ENCODE peak calls at places on chromosomes 11 and 22, in five cellular contexts. K, C, O, T and M are unnamed samples.
A peak's percentile ranks its signal among the peaks of the same experiment; 100 is the strongest.

GRCh38 chr11:5224538-5225479 is 2.1 kb downstream of the HBB start:
- DNase-seq in K (no peak), C (no peak), O (peak; percentile 39), T (no peak), M (no peak)

GRCh38 chr11:72623052-72623451 is 51.2 kb downstream of the PDE2A start:
- DNase-seq in K (no peak), C (no peak), O (no peak), T (no peak), M (no peak)

GRCh38 chr11:72331761-72332160 is 87.8 kb upstream of the PHOX2A start:
- DNase-seq in K (no peak), C (no peak), O (no peak), T (no peak), M (no peak)

GRCh38 chr11:132670921-132671675 is 861.2 kb downstream of the OPCML start:
- DNase-seq in K (no peak), C (no peak), O (no peak), T (no peak), M (no peak)

GRCh38 chr11:75246006-75246672 is 5.6 kb downstream of the TPBGL start:
- DNase-seq in K (peak; percentile 4), C (no peak), O (no peak), T (no peak), M (no peak)

GRCh38 chr11:122405788-122406341 is 249.7 kb upstream of the UBASH3B start:
- DNase-seq in K (no peak), C (no peak), O (no peak), T (no peak), M (no peak)

GRCh38 chr11:12864316-12865156 is 144.6 kb upstream of the RASSF10 start:
- DNase-seq in K (peak; percentile 47), C (no peak), O (no peak), T (no peak), M (no peak)

GRCh38 chr11:69044111-69045013 is 4.4 kb upstream of the TPCN2 start:
- DNase-seq in K (peak; percentile 77), C (peak; percentile 68), O (no peak), T (no peak), M (peak; percentile 31)

GRCh38 chr11:20158597-20159257 is 1.5 kb downstream of the DBX1 start:
- DNase-seq in K (peak; percentile 33), C (peak; percentile 6), O (peak; percentile 45), T (no peak), M (peak; percentile 62)

GRCh38 chr11:100753144-100753543 is 66.1 kb downstream of the ARHGAP42 start:
- DNase-seq in K (no peak), C (no peak), O (no peak), T (no peak), M (no peak)

GRCh38 chr11:9851366-9851765 is 187.5 kb downstream of the SWAP70 start:
- DNase-seq in K (no peak), C (no peak), O (no peak), T (no peak), M (no peak)

GRCh38 chr11:31702966-31703365 is 108.2 kb downstream of the PAX6 start:
- DNase-seq in K (no peak), C (peak; percentile 16), O (no peak), T (no peak), M (no peak)

GRCh38 chr11:66362481-66363147 is 8.9 kb downstream of the SLC29A2 start:
- DNase-seq in K (no peak), C (no peak), O (no peak), T (no peak), M (no peak)

DNA sequence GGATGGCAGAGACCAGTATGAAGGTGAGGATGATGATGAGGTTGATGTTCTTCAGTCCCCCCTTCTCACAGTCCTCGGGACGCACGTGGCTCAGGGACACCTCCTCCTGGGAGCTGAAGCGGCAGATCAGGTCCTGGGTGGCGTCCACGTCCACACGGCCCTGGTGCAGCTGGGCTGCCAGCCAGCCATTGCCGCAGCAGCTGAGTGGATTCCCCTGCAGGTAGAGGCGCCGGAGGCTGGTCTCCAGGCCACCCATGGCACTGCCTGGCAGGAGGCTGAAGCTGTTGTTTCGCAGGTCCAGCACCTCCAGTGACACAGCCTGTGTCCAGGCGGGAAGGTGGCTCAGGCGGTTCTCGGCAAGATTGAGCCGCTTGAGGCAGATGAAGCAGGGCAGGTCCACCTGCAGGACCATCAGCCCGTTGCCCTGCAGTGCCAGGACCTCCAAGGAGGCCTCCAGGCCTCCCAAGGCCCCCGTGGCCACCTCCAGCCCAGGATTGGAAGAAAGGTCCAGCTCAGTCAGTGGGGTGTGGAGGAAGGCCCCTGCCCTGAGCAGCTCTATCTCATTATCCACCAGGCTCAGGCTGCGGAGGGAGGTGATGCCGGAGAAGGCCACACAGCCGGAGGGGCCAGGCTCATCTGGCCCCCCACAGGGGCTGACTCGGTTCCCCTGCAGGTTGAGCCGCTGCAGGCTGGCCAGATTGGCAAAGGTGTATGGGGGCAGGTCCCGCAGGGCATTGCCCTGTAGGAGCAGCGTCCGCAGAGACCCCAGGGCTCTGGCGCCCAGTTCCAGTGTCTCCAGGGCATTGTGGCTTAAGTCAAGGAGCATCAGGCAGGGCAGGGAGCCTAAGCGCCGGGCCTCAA is 10.6 kb downstream of the LRRC32 start:
- DNase-seq in K (no peak), C (no peak), O (no peak), T (no peak), M (no peak)
- TF ChIP-seq FOXM1 in K (no peak), C (no peak), O (no peak), T (no peak), M (no peak)

GRCh38 chr11:108522318-108522717 is 24.1 kb upstream of the POGLUT3 start:
- DNase-seq in K (no peak), C (no peak), O (no peak), T (no peak), M (no peak)

GRCh38 chr11:108525161-108525560 is 27.0 kb upstream of the POGLUT3 start:
- DNase-seq in K (no peak), C (no peak), O (no peak), T (no peak), M (no peak)

GRCh38 chr11:108527382-108527781 is 29.2 kb upstream of the POGLUT3 start:
- DNase-seq in K (no peak), C (no peak), O (no peak), T (no peak), M (no peak)

GRCh38 chr11:108518581-108518980 is 20.4 kb upstream of the POGLUT3 start:
- DNase-seq in K (no peak), C (no peak), O (no peak), T (no peak), M (no peak)

DNA sequence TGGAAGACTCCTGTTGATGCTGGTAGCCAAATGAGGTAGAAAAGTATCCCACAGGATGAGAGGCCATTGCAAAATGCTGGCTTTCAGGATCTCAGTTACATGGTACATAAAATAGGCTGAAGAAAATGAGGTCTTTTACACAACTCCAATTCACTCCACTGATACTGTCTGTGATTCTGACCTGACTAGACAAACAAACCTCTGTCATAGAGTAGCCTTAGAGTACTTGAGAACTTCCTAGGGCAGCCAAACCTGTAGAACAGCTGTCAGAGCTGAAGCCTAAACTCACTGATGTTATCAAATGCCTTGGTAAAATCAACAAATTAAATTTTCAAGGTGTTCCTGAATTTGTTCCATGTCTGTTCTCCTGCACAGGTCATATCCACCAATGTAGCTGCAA is 26.2 kb upstream of the POGLUT3 start:
- DNase-seq in K (no peak), C (no peak), O (no peak), T (no peak), M (no peak)
- TF ChIP-seq FOXM1 in K (no peak), C (no peak), O (no peak), T (no peak), M (no peak)

DNA sequence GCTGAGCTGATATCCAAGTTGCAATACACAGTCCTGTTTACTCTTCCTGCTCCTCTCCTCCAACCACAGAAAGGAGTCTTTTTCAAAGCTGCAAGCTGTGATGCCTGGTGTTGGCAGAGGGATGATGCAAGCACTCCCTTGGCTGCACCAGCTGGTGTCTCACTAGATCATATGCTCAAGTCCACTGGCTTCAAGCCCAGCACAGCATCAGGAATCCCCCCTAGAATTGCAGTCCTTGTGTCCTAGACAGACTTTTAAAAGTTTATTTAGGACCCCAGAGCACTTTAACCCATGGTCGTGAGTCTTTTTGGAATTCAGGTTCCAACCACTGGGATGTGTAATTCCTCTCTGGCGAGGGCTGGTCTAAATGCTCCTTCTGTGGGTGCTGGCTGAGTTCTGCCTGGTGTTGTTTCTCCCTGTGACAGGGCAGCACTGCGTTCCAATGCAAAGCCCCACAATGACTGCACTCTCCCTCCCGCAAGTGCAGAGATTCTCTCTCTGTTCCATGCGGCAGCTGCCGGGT is 1.9 kb upstream of the HEPN1 start:
- DNase-seq in K (no peak), C (peak; percentile 16), O (no peak), T (no peak), M (no peak)
- TF ChIP-seq FOXM1 in K (no peak), C (no peak), O (no peak), T (no peak), M (no peak)

GRCh38 chr22:46287873-46288751 is 8.6 kb upstream of the GTSE1 start:
- DNase-seq in K (no peak), C (no peak), O (no peak), T (peak; percentile 38), M (no peak)

GRCh38 chr22:46290121-46290842 is 6.4 kb upstream of the GTSE1 start:
- DNase-seq in K (no peak), C (no peak), O (no peak), T (no peak), M (no peak)

GRCh38 chr22:46290843-46291785 is 5.6 kb upstream of the GTSE1 start:
- DNase-seq in K (no peak), C (no peak), O (no peak), T (no peak), M (no peak)

GRCh38 chr22:46288846-46289243 is 7.8 kb upstream of the GTSE1 start:
- DNase-seq in K (no peak), C (no peak), O (no peak), T (no peak), M (no peak)

GRCh38 chr22:46289244-46289891 is 7.3 kb upstream of the GTSE1 start:
- DNase-seq in K (no peak), C (no peak), O (no peak), T (no peak), M (no peak)
- TF ChIP-seq FOXM1 in K (no peak), C (no peak), O (no peak), T (no peak), M (no peak)

GRCh38 chr11:107731911-107732310 is 20.1 kb upstream of the SLN start:
- DNase-seq in K (no peak), C (no peak), O (no peak), T (no peak), M (no peak)

GRCh38 chr11:107732327-107733051 is 20.6 kb upstream of the SLN start:
- DNase-seq in K (no peak), C (no peak), O (no peak), T (peak; percentile 21), M (no peak)

GRCh38 chr11:107736546-107736945 is 24.7 kb upstream of the SLN start:
- DNase-seq in K (no peak), C (no peak), O (no peak), T (no peak), M (no peak)

DNA sequence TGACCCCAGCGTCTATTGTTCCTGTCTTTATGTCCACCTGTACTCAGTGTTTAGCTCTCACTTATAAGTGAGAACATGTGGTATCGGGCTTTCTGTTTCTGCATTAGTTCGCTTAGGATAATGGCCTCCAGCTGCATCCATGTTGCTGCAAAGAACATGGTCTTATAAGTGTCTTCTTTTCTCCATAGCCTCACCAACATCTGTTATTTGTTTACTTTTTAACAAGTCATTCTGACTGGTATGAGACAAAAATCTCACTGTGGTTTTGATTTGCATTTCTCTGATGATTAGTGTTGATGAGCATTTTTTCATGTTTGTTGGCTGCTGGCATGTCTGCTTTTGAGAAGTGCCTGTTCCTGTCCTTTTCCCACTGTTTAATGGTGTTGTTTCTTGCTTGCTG is 21.7 kb upstream of the SLN start:
- DNase-seq in K (no peak), C (no peak), O (no peak), T (peak; percentile 8), M (no peak)
- TF ChIP-seq FOXM1 in K (no peak), C (no peak), O (no peak), T (no peak), M (no peak)